ENCODE peak calls at places on chromosomes 13 and 19, in eight cellular contexts. One of them, this sample, is unnamed.

GRCh38 chr19:15197275-15198005 is 3.4 kb downstream of the NOTCH3 start:
- DNase-seq in aorta: no peak
- DNase-seq in AG04450: no peak
- DNase-seq in A549: no peak
- DNase-seq in left ventricle myocardium inferior: no peak
- DNase-seq in effector memory CD4-positive, alpha-beta T cell: no peak
- DNase-seq in fibroblast of the aortic adventitia: no peak
- DNase-seq in endodermal cell: no peak
- DNase-seq in this sample: no peak

GRCh38 chr19:15863272-15863671 is 34.6 kb downstream of the CYP4F2 start:
- DNase-seq in endodermal cell: no peak
- DNase-seq in effector memory CD4-positive, alpha-beta T cell: no peak
- DNase-seq in aorta: no peak
- DNase-seq in AG04450: no peak
- DNase-seq in A549: no peak
- DNase-seq in fibroblast of the aortic adventitia: no peak
- DNase-seq in left ventricle myocardium inferior: no peak
- DNase-seq in this sample: no peak

GRCh38 chr13:101211261-101211660 is 205.0 kb downstream of the NALCN start:
- DNase-seq in endodermal cell: no peak
- DNase-seq in effector memory CD4-positive, alpha-beta T cell: no peak
- DNase-seq in left ventricle myocardium inferior: no peak
- DNase-seq in A549: peak
- DNase-seq in fibroblast of the aortic adventitia: peak
- DNase-seq in aorta: no peak
- DNase-seq in AG04450: no peak
- DNase-seq in this sample: no peak

GRCh38 chr13:110361365-110361911 is 54.4 kb downstream of the COL4A2 start:
- DNase-seq in effector memory CD4-positive, alpha-beta T cell: no peak
- DNase-seq in endodermal cell: no peak
- DNase-seq in left ventricle myocardium inferior: peak
- DNase-seq in fibroblast of the aortic adventitia: peak
- DNase-seq in A549: no peak
- DNase-seq in aorta: peak
- DNase-seq in AG04450: no peak
- DNase-seq in this sample: peak

GRCh38 chr19:46288896-46289588 is 7.8 kb upstream of the HIF3A start:
- DNase-seq in effector memory CD4-positive, alpha-beta T cell: no peak
- DNase-seq in aorta: no peak
- DNase-seq in left ventricle myocardium inferior: peak
- DNase-seq in AG04450: peak
- DNase-seq in endodermal cell: no peak
- DNase-seq in fibroblast of the aortic adventitia: peak
- DNase-seq in A549: peak
- DNase-seq in this sample: no peak

GRCh38 chr13:43572601-43573360 is 214.0 kb downstream of the ENOX1 start:
- DNase-seq in aorta: no peak
- DNase-seq in effector memory CD4-positive, alpha-beta T cell: no peak
- DNase-seq in A549: no peak
- DNase-seq in AG04450: no peak
- DNase-seq in left ventricle myocardium inferior: no peak
- DNase-seq in fibroblast of the aortic adventitia: peak
- DNase-seq in endodermal cell: no peak
- DNase-seq in this sample: no peak

GRCh38 chr13:19860884-19861655 is 2.4 kb downstream of the ZMYM5 start:
- DNase-seq in fibroblast of the aortic adventitia: peak
- DNase-seq in AG04450: no peak
- DNase-seq in effector memory CD4-positive, alpha-beta T cell: no peak
- DNase-seq in A549: no peak
- DNase-seq in endodermal cell: peak
- DNase-seq in aorta: no peak
- DNase-seq in left ventricle myocardium inferior: no peak
- DNase-seq in this sample: no peak

GRCh38 chr19:55118401-55118991 is 1.1 kb upstream of the PPP1R12C start:
- DNase-seq in endodermal cell: peak
- DNase-seq in AG04450: no peak
- DNase-seq in A549: no peak
- DNase-seq in effector memory CD4-positive, alpha-beta T cell: no peak
- DNase-seq in aorta: no peak
- DNase-seq in fibroblast of the aortic adventitia: no peak
- DNase-seq in left ventricle myocardium inferior: peak
- DNase-seq in this sample: no peak

GRCh38 chr19:21491161-21491560 is 14.2 kb upstream of the ZNF429 start:
- DNase-seq in fibroblast of the aortic adventitia: no peak
- DNase-seq in effector memory CD4-positive, alpha-beta T cell: no peak
- DNase-seq in AG04450: no peak
- DNase-seq in A549: no peak
- DNase-seq in aorta: no peak
- DNase-seq in endodermal cell: no peak
- DNase-seq in left ventricle myocardium inferior: no peak
- DNase-seq in this sample: no peak

GRCh38 chr13:64075543-64076271 is 2660.1 kb upstream of the PCDH20 start:
- DNase-seq in endodermal cell: no peak
- DNase-seq in aorta: peak
- DNase-seq in A549: no peak
- DNase-seq in effector memory CD4-positive, alpha-beta T cell: no peak
- DNase-seq in left ventricle myocardium inferior: no peak
- DNase-seq in fibroblast of the aortic adventitia: no peak
- DNase-seq in AG04450: no peak
- DNase-seq in this sample: peak

GRCh38 chr19:9966448-9966847 is 30.1 kb upstream of the OLFM2 start:
- DNase-seq in effector memory CD4-positive, alpha-beta T cell: no peak
- DNase-seq in endodermal cell: peak
- DNase-seq in A549: no peak
- DNase-seq in fibroblast of the aortic adventitia: no peak
- DNase-seq in aorta: no peak
- DNase-seq in AG04450: no peak
- DNase-seq in left ventricle myocardium inferior: no peak
- DNase-seq in this sample: no peak

GRCh38 chr13:113962975-113963374 is 10.9 kb downstream of the C13orf46 start:
- DNase-seq in effector memory CD4-positive, alpha-beta T cell: no peak
- DNase-seq in A549: no peak
- DNase-seq in fibroblast of the aortic adventitia: no peak
- DNase-seq in endodermal cell: no peak
- DNase-seq in AG04450: no peak
- DNase-seq in left ventricle myocardium inferior: peak
- DNase-seq in aorta: peak
- DNase-seq in this sample: peak

GRCh38 chr13:84542348-84542747 is 660.1 kb upstream of the SLITRK1 start:
- DNase-seq in effector memory CD4-positive, alpha-beta T cell: no peak
- DNase-seq in AG04450: no peak
- DNase-seq in aorta: no peak
- DNase-seq in A549: no peak
- DNase-seq in fibroblast of the aortic adventitia: no peak
- DNase-seq in left ventricle myocardium inferior: no peak
- DNase-seq in endodermal cell: no peak
- DNase-seq in this sample: no peak

GRCh38 chr13:25473864-25474263 is 102.1 kb downstream of the ATP8A2 start:
- DNase-seq in left ventricle myocardium inferior: no peak
- DNase-seq in A549: no peak
- DNase-seq in effector memory CD4-positive, alpha-beta T cell: no peak
- DNase-seq in AG04450: no peak
- DNase-seq in aorta: no peak
- DNase-seq in endodermal cell: no peak
- DNase-seq in fibroblast of the aortic adventitia: no peak
- DNase-seq in this sample: no peak

GRCh38 chr13:40916207-40916998 is 102.7 kb downstream of the ELF1 start:
- DNase-seq in fibroblast of the aortic adventitia: peak
- DNase-seq in A549: no peak
- DNase-seq in endodermal cell: no peak
- DNase-seq in effector memory CD4-positive, alpha-beta T cell: no peak
- DNase-seq in aorta: no peak
- DNase-seq in left ventricle myocardium inferior: no peak
- DNase-seq in AG04450: no peak
- DNase-seq in this sample: no peak

GRCh38 chr19:9836021-9836420 is 903 bp downstream of the PIN1 start:
- DNase-seq in A549: no peak
- DNase-seq in left ventricle myocardium inferior: no peak
- DNase-seq in effector memory CD4-positive, alpha-beta T cell: no peak
- DNase-seq in AG04450: no peak
- DNase-seq in aorta: no peak
- DNase-seq in fibroblast of the aortic adventitia: peak
- DNase-seq in endodermal cell: no peak
- DNase-seq in this sample: no peak

GRCh38 chr13:53873558-53873957 is 844.9 kb downstream of the OLFM4 start:
- DNase-seq in fibroblast of the aortic adventitia: no peak
- DNase-seq in left ventricle myocardium inferior: no peak
- DNase-seq in endodermal cell: peak
- DNase-seq in AG04450: no peak
- DNase-seq in effector memory CD4-positive, alpha-beta T cell: no peak
- DNase-seq in A549: no peak
- DNase-seq in aorta: no peak
- DNase-seq in this sample: peak

GRCh38 chr13:47135800-47136658 is 239.2 kb upstream of the HTR2A start:
- DNase-seq in aorta: no peak
- DNase-seq in endodermal cell: no peak
- DNase-seq in fibroblast of the aortic adventitia: no peak
- DNase-seq in effector memory CD4-positive, alpha-beta T cell: no peak
- DNase-seq in AG04450: no peak
- DNase-seq in A549: no peak
- DNase-seq in left ventricle myocardium inferior: no peak
- DNase-seq in this sample: no peak

GRCh38 chr13:30739646-30740642 is 4.6 kb downstream of the ALOX5AP start:
- DNase-seq in left ventricle myocardium inferior: no peak
- DNase-seq in AG04450: peak
- DNase-seq in endodermal cell: peak
- DNase-seq in fibroblast of the aortic adventitia: peak
- DNase-seq in A549: peak
- DNase-seq in effector memory CD4-positive, alpha-beta T cell: peak
- DNase-seq in aorta: no peak
- DNase-seq in this sample: no peak
- H3K4me3 ChIP-seq in left ventricle myocardium inferior: no peak
- H3K4me3 ChIP-seq in AG04450: peak
- H3K4me3 ChIP-seq in endodermal cell: peak
- H3K4me3 ChIP-seq in fibroblast of the aortic adventitia: peak
- H3K4me3 ChIP-seq in A549: no peak
- H3K4me3 ChIP-seq in effector memory CD4-positive, alpha-beta T cell: peak
- H3K4me3 ChIP-seq in aorta: no peak
- H3K4me3 ChIP-seq in this sample: no peak

GRCh38 chr19:51873097-51873496 is 14.7 kb downstream of the ZNF577 start:
- DNase-seq in endodermal cell: no peak
- DNase-seq in left ventricle myocardium inferior: no peak
- DNase-seq in A549: no peak
- DNase-seq in AG04450: no peak
- DNase-seq in fibroblast of the aortic adventitia: no peak
- DNase-seq in aorta: no peak
- DNase-seq in effector memory CD4-positive, alpha-beta T cell: no peak
- DNase-seq in this sample: no peak
- H3K4me3 ChIP-seq in endodermal cell: peak
- H3K4me3 ChIP-seq in left ventricle myocardium inferior: no peak
- H3K4me3 ChIP-seq in A549: no peak
- H3K4me3 ChIP-seq in AG04450: no peak
- H3K4me3 ChIP-seq in fibroblast of the aortic adventitia: no peak
- H3K4me3 ChIP-seq in aorta: no peak
- H3K4me3 ChIP-seq in effector memory CD4-positive, alpha-beta T cell: no peak
- H3K4me3 ChIP-seq in this sample: peak

GRCh38 chr13:87814444-87814843 is 143.3 kb downstream of the SLITRK5 start:
- DNase-seq in A549: no peak
- DNase-seq in aorta: no peak
- DNase-seq in left ventricle myocardium inferior: no peak
- DNase-seq in fibroblast of the aortic adventitia: no peak
- DNase-seq in effector memory CD4-positive, alpha-beta T cell: no peak
- DNase-seq in endodermal cell: no peak
- DNase-seq in AG04450: no peak
- DNase-seq in this sample: no peak

GRCh38 chr13:87821512-87821911 is 150.3 kb downstream of the SLITRK5 start:
- DNase-seq in endodermal cell: no peak
- DNase-seq in AG04450: no peak
- DNase-seq in aorta: no peak
- DNase-seq in A549: no peak
- DNase-seq in fibroblast of the aortic adventitia: no peak
- DNase-seq in effector memory CD4-positive, alpha-beta T cell: no peak
- DNase-seq in left ventricle myocardium inferior: no peak
- DNase-seq in this sample: no peak

DNA sequence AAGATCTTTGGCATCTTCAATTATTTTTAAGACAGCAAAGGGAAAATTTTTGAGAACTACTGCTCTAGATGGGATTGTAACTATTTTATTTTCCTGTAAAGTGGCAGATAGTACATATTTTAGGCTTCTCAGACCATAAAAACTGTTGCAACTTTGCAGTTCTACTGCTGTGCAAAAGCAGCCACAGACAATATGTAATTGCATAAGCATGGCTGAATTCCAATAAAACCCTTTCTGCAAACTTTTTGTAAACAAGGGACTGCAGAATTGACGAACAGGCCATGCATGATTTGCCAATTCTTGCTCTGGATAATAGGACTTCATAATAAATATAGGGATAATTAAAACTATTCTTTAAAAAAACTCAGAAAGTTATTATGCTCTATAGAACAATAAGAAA is 149.1 kb downstream of the SLITRK5 start:
- DNase-seq in left ventricle myocardium inferior: no peak
- DNase-seq in effector memory CD4-positive, alpha-beta T cell: no peak
- DNase-seq in AG04450: no peak
- DNase-seq in A549: no peak
- DNase-seq in aorta: no peak
- DNase-seq in endodermal cell: no peak
- DNase-seq in fibroblast of the aortic adventitia: no peak
- DNase-seq in this sample: no peak
- H3K4me3 ChIP-seq in left ventricle myocardium inferior: no peak
- H3K4me3 ChIP-seq in effector memory CD4-positive, alpha-beta T cell: no peak
- H3K4me3 ChIP-seq in AG04450: no peak
- H3K4me3 ChIP-seq in A549: no peak
- H3K4me3 ChIP-seq in aorta: no peak
- H3K4me3 ChIP-seq in endodermal cell: no peak
- H3K4me3 ChIP-seq in fibroblast of the aortic adventitia: no peak
- H3K4me3 ChIP-seq in this sample: no peak

GRCh38 chr13:23433171-23434153 is at the start of gene SACS:
- DNase-seq in effector memory CD4-positive, alpha-beta T cell: no peak
- DNase-seq in fibroblast of the aortic adventitia: peak
- DNase-seq in aorta: no peak
- DNase-seq in endodermal cell: peak
- DNase-seq in left ventricle myocardium inferior: no peak
- DNase-seq in AG04450: no peak
- DNase-seq in A549: peak
- DNase-seq in this sample: no peak
- H3K4me3 ChIP-seq in effector memory CD4-positive, alpha-beta T cell: no peak
- H3K4me3 ChIP-seq in fibroblast of the aortic adventitia: peak
- H3K4me3 ChIP-seq in aorta: peak
- H3K4me3 ChIP-seq in endodermal cell: peak
- H3K4me3 ChIP-seq in left ventricle myocardium inferior: peak
- H3K4me3 ChIP-seq in AG04450: peak
- H3K4me3 ChIP-seq in A549: peak
- H3K4me3 ChIP-seq in this sample: peak

This sample was measured in kidney.